ENCODE peak calls at places on chromosomes 11 and 22, in five cellular contexts. L, N, W, M and H are unnamed samples.

GRCh38 chr11:133956650-133957633 is at the start of gene IGSF9B:
- DNase-seq in L (peak), N (peak), W (peak), M (no peak), H (no peak)

GRCh38 chr11:66962247-66962646 is 4.1 kb upstream of the PC start:
- DNase-seq in L (no peak), N (no peak), W (no peak), M (no peak), H (no peak)

GRCh38 chr11:66112041-66112491 is 42.0 kb downstream of the PACS1 start:
- DNase-seq in L (no peak), N (no peak), W (no peak), M (no peak), H (no peak)

GRCh38 chr11:102414559-102414958 is 38.0 kb downstream of the TMEM123 start:
- DNase-seq in L (no peak), N (no peak), W (no peak), M (no peak), H (no peak)

GRCh38 chr11:12271826-12272366 is 105.5 kb upstream of the PARVA start:
- DNase-seq in L (no peak), N (no peak), W (peak), M (no peak), H (no peak)

GRCh38 chr22:40420341-40421081 is 50.1 kb downstream of the SGSM3 start:
- DNase-seq in L (no peak), N (peak), W (peak), M (no peak), H (no peak)

GRCh38 chr11:133921513-133921912 is 35.3 kb downstream of the IGSF9B start:
- DNase-seq in L (no peak), N (no peak), W (no peak), M (no peak), H (no peak)

GRCh38 chr11:35927730-35928129 is 16.1 kb upstream of the LDLRAD3 start:
- DNase-seq in L (peak), N (peak), W (peak), M (no peak), H (peak)

GRCh38 chr11:78392854-78393253 is 24.8 kb downstream of the GAB2 start:
- DNase-seq in L (no peak), N (no peak), W (no peak), M (no peak), H (no peak)

GRCh38 chr11:66579017-66579606 is 10.7 kb upstream of the CTSF start:
- DNase-seq in L (peak), N (peak), W (peak), M (peak), H (peak)

GRCh38 chr11:79052539-79052938 is 388.3 kb downstream of the TENM4 start:
- DNase-seq in L (no peak), N (no peak), W (no peak), M (no peak), H (no peak)

GRCh38 chr11:129546266-129546665 is 170.6 kb downstream of the BARX2 start:
- DNase-seq in L (no peak), N (no peak), W (no peak), M (no peak), H (no peak)

GRCh38 chr11:113818426-113818825 is 38.8 kb downstream of the CLDN25 start:
- DNase-seq in L (no peak), N (no peak), W (no peak), M (no peak), H (no peak)

GRCh38 chr11:132131051-132131450 is 760.6 kb downstream of the NTM start:
- DNase-seq in L (no peak), N (no peak), W (no peak), M (no peak), H (no peak)

GRCh38 chr11:113184498-113184897 is 129.9 kb upstream of the TTC12 start:
- DNase-seq in L (peak), N (no peak), W (no peak), M (no peak), H (no peak)

GRCh38 chr22:17781319-17782031 is 7.2 kb upstream of the BID start:
- DNase-seq in L (peak), N (no peak), W (peak), M (no peak), H (no peak)

GRCh38 chr11:126886085-126886484 is 114.5 kb downstream of the KIRREL3 start:
- DNase-seq in L (no peak), N (no peak), W (no peak), M (no peak), H (no peak)

GRCh38 chr11:63768232-63769043 is at the start of gene ZFTA:
- DNase-seq in L (peak), N (peak), W (peak), M (no peak), H (peak)

GRCh38 chr11:10885703-10886363 is 28.0 kb upstream of the ZBED5 start:
- DNase-seq in L (peak), N (no peak), W (no peak), M (no peak), H (no peak)

GRCh38 chr11:134450186-134450585 is 38.1 kb upstream of the B3GAT1 start:
- DNase-seq in L (no peak), N (no peak), W (no peak), M (no peak), H (no peak)

GRCh38 chr11:115674176-115674575 is 170.0 kb upstream of the CADM1 start:
- DNase-seq in L (peak), N (no peak), W (no peak), M (no peak), H (no peak)

GRCh38 chr11:117478126-117478856 is 150.6 kb downstream of the CEP164 start:
- DNase-seq in L (no peak), N (no peak), W (no peak), M (no peak), H (no peak)

GRCh38 chr11:74276581-74276980 is 34.9 kb downstream of the P4HA3 start:
- DNase-seq in L (peak), N (no peak), W (no peak), M (no peak), H (no peak)

GRCh38 chr22:48240165-48240934 is 1477.9 kb downstream of the TBC1D22A start:
- DNase-seq in L (no peak), N (no peak), W (no peak), M (no peak), H (no peak)

GRCh38 chr11:106172389-106172991 is 95.0 kb downstream of the AASDHPPT start:
- DNase-seq in L (no peak), N (no peak), W (no peak), M (no peak), H (no peak)

DNA sequence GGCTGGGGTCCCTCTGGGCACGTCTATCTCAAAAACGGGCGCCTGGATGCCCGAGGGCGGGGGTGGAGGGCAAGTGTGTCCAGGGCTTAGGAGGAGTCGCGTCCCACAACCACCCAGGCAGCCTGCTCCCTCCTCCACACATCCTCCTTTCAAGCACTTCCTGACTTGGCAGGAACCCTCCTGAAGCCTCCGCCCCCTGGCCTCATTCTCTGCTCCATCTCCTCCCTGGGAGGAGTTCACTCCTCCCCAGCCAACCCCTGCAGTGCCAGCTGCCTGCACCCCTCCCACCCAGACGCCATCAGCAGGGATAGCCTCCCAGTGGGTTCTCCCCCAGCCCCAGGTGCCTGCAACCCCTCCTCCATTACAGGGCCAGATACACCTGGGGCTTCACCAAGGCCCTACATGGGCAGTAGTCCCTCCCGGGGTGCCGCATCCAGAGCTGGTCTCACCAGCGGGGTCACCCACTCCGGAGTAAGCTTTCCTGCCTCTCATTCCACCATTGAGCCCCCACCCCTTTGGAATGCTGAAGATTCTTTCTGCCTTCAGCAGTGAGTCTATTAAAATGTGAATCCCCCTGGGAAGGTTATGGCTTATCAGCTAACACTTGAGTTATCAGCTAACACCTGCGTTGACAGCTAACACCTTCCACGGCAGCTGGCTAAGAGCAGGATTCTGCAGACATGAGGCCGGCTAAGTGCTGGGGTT is 24.4 kb downstream of the RTN4R start:
- DNase-seq in L (peak), N (peak), W (peak), M (no peak), H (no peak)
- H3K4me3 ChIP-seq in L (no peak), N (peak), W (peak), M (peak), H (peak)

DNA sequence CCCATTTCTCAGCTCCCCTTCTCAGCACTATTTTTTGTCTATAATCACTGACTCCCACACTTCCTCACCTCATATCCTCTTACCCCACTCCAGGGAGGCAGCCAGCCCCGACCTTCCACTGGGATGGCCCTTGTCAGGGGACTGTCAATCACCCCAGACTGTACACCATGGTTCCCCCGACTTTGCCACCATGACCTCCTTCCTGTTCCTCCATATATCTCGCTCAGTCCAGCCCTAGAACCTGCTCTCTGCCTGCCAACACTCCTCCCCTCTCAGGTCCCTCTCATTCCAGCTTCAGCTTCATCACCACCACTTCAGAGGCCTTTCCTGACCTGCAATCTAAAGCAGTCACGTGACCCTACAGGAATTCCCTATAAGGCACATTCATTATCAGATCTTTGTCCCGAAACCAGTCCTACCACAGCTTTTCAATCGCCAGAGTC is 16.5 kb downstream of the PRPF19 start:
- DNase-seq in L (no peak), N (no peak), W (no peak), M (no peak), H (no peak)
- TF ChIP-seq CTCF in L (no peak), N (no peak), W (no peak), M (no peak), H (no peak)

GRCh38 chr22:21861290-21861848 is 6.1 kb downstream of the MAPK1 start:
- DNase-seq in L (no peak), N (no peak), W (no peak), M (no peak), H (no peak)

GRCh38 chr22:21862386-21863242 is 4.8 kb downstream of the MAPK1 start:
- DNase-seq in L (no peak), N (no peak), W (no peak), M (no peak), H (no peak)

GRCh38 chr22:21858025-21858764 is 9.2 kb downstream of the MAPK1 start:
- DNase-seq in L (no peak), N (no peak), W (no peak), M (no peak), H (no peak)

GRCh38 chr22:21861856-21862255 is 5.6 kb downstream of the MAPK1 start:
- DNase-seq in L (no peak), N (no peak), W (no peak), M (no peak), H (no peak)

GRCh38 chr22:21860640-21861039 is 6.8 kb downstream of the MAPK1 start:
- DNase-seq in L (no peak), N (no peak), W (no peak), M (no peak), H (no peak)
- H3K27ac ChIP-seq in L (no peak), N (no peak), W (no peak), M (peak), H (no peak)

DNA sequence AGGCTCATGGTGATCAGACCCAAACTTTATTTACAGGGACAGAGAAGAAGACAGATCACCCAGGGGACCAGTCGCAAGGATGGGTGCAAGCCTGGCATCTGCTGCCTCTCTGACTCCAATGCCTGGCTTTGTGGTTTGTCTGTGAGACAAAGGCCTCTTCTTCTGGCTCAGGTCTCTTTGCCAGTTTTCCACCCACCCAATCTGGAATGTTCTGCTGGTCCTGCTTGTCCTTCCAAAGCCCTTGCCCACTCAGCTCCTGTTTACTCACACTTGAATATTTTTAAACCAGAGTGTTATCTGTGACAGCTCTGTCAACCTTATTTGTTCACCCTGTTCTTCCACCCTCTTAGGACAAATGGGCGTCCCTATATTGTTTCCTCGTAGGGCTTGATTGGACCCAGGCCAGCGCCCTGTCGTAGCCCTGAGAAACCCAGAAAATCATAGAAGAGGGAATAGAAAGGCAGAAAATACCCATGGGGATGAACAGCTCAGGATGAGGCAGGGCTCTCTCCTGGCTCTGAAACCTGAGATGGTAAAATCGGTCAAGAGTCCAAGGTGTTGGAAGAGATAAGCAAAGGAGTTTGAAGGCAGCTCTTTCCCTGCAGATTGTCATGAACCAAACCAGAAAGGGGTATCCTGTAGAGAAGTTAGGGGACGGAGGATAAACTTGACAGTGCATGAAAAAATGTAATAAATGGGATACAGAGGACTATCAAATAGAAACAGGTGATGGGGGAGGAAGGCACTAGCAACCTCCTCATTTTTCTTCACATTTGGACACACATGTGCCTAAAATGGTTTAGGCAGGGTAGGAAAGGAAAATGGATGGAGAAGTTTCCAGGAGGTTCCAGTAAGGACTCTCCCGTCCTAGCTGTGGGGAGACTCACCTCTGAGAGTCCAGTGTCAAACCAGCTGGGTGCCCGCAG is 670 bp downstream of the CRYAB start:
- DNase-seq in L (no peak), N (peak), W (no peak), M (peak), H (no peak)
- H3K4me3 ChIP-seq in L (no peak), N (peak), W (peak), M (peak), H (peak)